ENCODE peak calls at places on chromosome 2, in five cellular contexts. N is Caki2; U is DND-41; E is WTC11; P is stimulated activated CD8-positive, alpha-beta memory T cell treated with anti-CD3 and anti-CD28 coated beads, Interleukin-7, amount 100 ng/mL, for 1 hour. I is an unnamed sample.

GRCh38 chr2:234109321-234109720 is 58.8 kb downstream of the SPP2 start:
- DNase-seq in N (no peak), U (no peak), E (no peak), P (no peak), I (no peak)

GRCh38 chr2:21415234-21415633 is 291.5 kb downstream of the TDRD15 start:
- DNase-seq in N (no peak), U (no peak), E (peak), P (no peak), I (no peak)

GRCh38 chr2:53353372-53354111 is 414.1 kb upstream of the CHAC2 start:
- DNase-seq in N (peak), U (no peak), E (no peak), P (no peak), I (no peak)

GRCh38 chr2:122866095-122866494 is 1110.6 kb downstream of the TSN start:
- DNase-seq in N (no peak), U (no peak), E (no peak), P (no peak), I (no peak)

GRCh38 chr2:88582030-88582429 is 45.2 kb downstream of the EIF2AK3 start:
- DNase-seq in N (no peak), U (no peak), E (no peak), P (no peak), I (no peak)

GRCh38 chr2:11582526-11583202 is 48.8 kb downstream of the GREB1 start:
- DNase-seq in N (no peak), U (peak), E (peak), P (peak), I (peak)

GRCh38 chr2:216870508-216871332 is 10.9 kb upstream of the TNP1 start:
- DNase-seq in N (no peak), U (no peak), E (no peak), P (no peak), I (no peak)

GRCh38 chr2:17441055-17441771 is 77.0 kb downstream of the RAD51AP2 start:
- DNase-seq in N (peak), U (no peak), E (no peak), P (no peak), I (no peak)

GRCh38 chr2:30756051-30756719 is 51.1 kb downstream of the CAPN13 start:
- DNase-seq in N (no peak), U (no peak), E (no peak), P (no peak), I (no peak)

GRCh38 chr2:166343467-166343866 is 32.3 kb downstream of the SCN9A start:
- DNase-seq in N (no peak), U (no peak), E (peak), P (no peak), I (no peak)

GRCh38 chr2:176177580-176178270 is 10.7 kb upstream of the HOXD1 start:
- DNase-seq in N (no peak), U (no peak), E (no peak), P (no peak), I (no peak)

GRCh38 chr2:120779781-120780283 is 44.2 kb downstream of the GLI2 start:
- DNase-seq in N (peak), U (no peak), E (no peak), P (no peak), I (no peak)

GRCh38 chr2:31729442-31730092 is 148.8 kb upstream of the SRD5A2 start:
- DNase-seq in N (peak), U (no peak), E (no peak), P (no peak), I (peak)

GRCh38 chr2:144372484-144373195 is 147.3 kb downstream of the ZEB2 start:
- DNase-seq in N (no peak), U (no peak), E (no peak), P (no peak), I (peak)

GRCh38 chr2:18178736-18179349 is 300.4 kb downstream of the KCNS3 start:
- DNase-seq in N (peak), U (peak), E (peak), P (no peak), I (peak)

GRCh38 chr2:136246086-136246669 is 128.2 kb upstream of the CXCR4 start:
- DNase-seq in N (peak), U (peak), E (peak), P (no peak), I (no peak)

GRCh38 chr2:196598846-196599245 is 40.7 kb upstream of the CCDC150 start:
- DNase-seq in N (no peak), U (no peak), E (no peak), P (no peak), I (no peak)

GRCh38 chr2:26914286-26914962 is 56.0 kb upstream of the MAPRE3 start:
- DNase-seq in N (no peak), U (no peak), E (peak), P (no peak), I (peak)

GRCh38 chr2:127313359-127313758 is 19.4 kb upstream of the ERCC3 start:
- DNase-seq in N (no peak), U (no peak), E (no peak), P (no peak), I (no peak)

GRCh38 chr2:88831071-88831791 is 139.8 kb downstream of the RPIA start:
- DNase-seq in N (no peak), U (no peak), E (no peak), P (no peak), I (no peak)

GRCh38 chr2:65309699-65310098 is 82.1 kb downstream of the ACTR2 start:
- DNase-seq in N (no peak), U (no peak), E (no peak), P (no peak), I (no peak)

GRCh38 chr2:148969585-148970180 is 68.8 kb upstream of the LYPD6B start:
- DNase-seq in N (no peak), U (no peak), E (no peak), P (no peak), I (no peak)

GRCh38 chr2:60148717-60149116 is 404.7 kb downstream of the BCL11A start:
- DNase-seq in N (no peak), U (peak), E (no peak), P (no peak), I (no peak)

GRCh38 chr2:166610180-166610919 is 116.3 kb upstream of the SCN7A start:
- DNase-seq in N (no peak), U (no peak), E (peak), P (no peak), I (peak)

GRCh38 chr2:164661349-164661748 is 40.1 kb upstream of the GRB14 start:
- DNase-seq in N (no peak), U (no peak), E (no peak), P (no peak), I (no peak)

GRCh38 chr2:66574701-66575624 is 140.0 kb downstream of the MEIS1 start:
- DNase-seq in N (peak), U (no peak), E (peak), P (no peak), I (peak)

GRCh38 chr2:232522014-232522854 is 2.0 kb downstream of the PRSS56 start:
- DNase-seq in N (peak), U (peak), E (peak), P (peak), I (peak)

GRCh38 chr2:2542966-2543555 is 212.0 kb upstream of the MYT1L start:
- DNase-seq in N (no peak), U (no peak), E (peak), P (no peak), I (no peak)

GRCh38 chr2:232132179-232132578 is 170.7 kb downstream of the DIS3L2 start:
- DNase-seq in N (no peak), U (no peak), E (no peak), P (no peak), I (no peak)

GRCh38 chr2:1631292-1632005 is 112.9 kb downstream of the PXDN start:
- DNase-seq in N (no peak), U (no peak), E (no peak), P (no peak), I (no peak)

GRCh38 chr2:37641582-37642111 is 29.8 kb downstream of the CDC42EP3 start:
- DNase-seq in N (peak), U (no peak), E (no peak), P (no peak), I (no peak)

GRCh38 chr2:105804266-105804665 is 59.6 kb downstream of the NCK2 start:
- DNase-seq in N (no peak), U (no peak), E (no peak), P (no peak), I (peak)

GRCh38 chr2:4653989-4654388 is 950.6 kb downstream of the DCDC2C start:
- DNase-seq in N (no peak), U (no peak), E (no peak), P (no peak), I (no peak)

GRCh38 chr2:145744541-145745386 is 1224.8 kb upstream of the ZEB2 start:
- DNase-seq in N (no peak), U (no peak), E (no peak), P (no peak), I (no peak)

GRCh38 chr2:1553671-1554295 is 140.5 kb downstream of the TPO start:
- DNase-seq in N (peak), U (no peak), E (no peak), P (no peak), I (no peak)

I was measured in G401.